ENCODE peak calls at places on chromosome 9, in eight cellular contexts. P is psoas muscle; T is lung; B is prostate gland; M is thyroid gland; C is CD8-positive, alpha-beta memory T cell; I is breast epithelium; U is fibroblast of lung. X is an unnamed sample.

GRCh38 chr9:109865521-109865920 is 85.5 kb downstream of the PALM2AKAP2 start:
- DNase-seq in B (no peak), M (no peak), P (no peak), T (no peak), I (no peak), C (no peak), U (no peak), X (no peak)

GRCh38 chr9:130782883-130783537 is 52.0 kb upstream of the ABL1 start:
- DNase-seq in I (no peak), T (no peak), C (no peak), M (no peak), B (no peak), P (no peak), U (no peak), X (no peak)

GRCh38 chr9:18874069-18874468 is 158.9 kb downstream of the SAXO1 start:
- DNase-seq in I (no peak), B (no peak), M (no peak), C (no peak), U (no peak), P (no peak), T (no peak), X (no peak)

GRCh38 chr9:6590772-6591384 is 54.7 kb downstream of the GLDC start:
- DNase-seq in I (no peak), B (no peak), M (no peak), C (no peak), P (no peak), T (no peak), U (no peak), X (no peak)

GRCh38 chr9:37379835-37380234 is 42.7 kb upstream of the GRHPR start:
- DNase-seq in T (no peak), I (no peak), C (no peak), B (no peak), U (no peak), P (no peak), M (no peak), X (no peak)

GRCh38 chr9:83233647-83234046 is 170.7 kb upstream of the RASEF start:
- DNase-seq in B (no peak), P (no peak), U (no peak), M (no peak), C (no peak), T (no peak), I (no peak), X (no peak)

GRCh38 chr9:88996046-88997005 is 5.1 kb downstream of the S1PR3 start:
- DNase-seq in C (no peak), U (no peak), I (no peak), P (no peak), T (peak; percentile 24), M (no peak), B (no peak), X (no peak)

GRCh38 chr9:95505676-95506437 is 10.9 kb downstream of the PTCH1 start:
- DNase-seq in B (peak; percentile 56), M (peak; percentile 73), T (no peak), U (peak; percentile 58), I (no peak), P (peak; percentile 67), C (peak; percentile 24), X (no peak)

GRCh38 chr9:99720455-99721050 is 101.1 kb upstream of the NR4A3 start:
- DNase-seq in C (peak; percentile 30), T (no peak), P (no peak), U (peak; percentile 13), B (no peak), M (peak; percentile 12), I (no peak), X (no peak)

GRCh38 chr9:131423171-131423581 is 29.3 kb downstream of the PRRC2B start:
- DNase-seq in C (no peak), T (peak; percentile 43), M (peak; percentile 96), U (peak; percentile 96), P (peak; percentile 72), B (peak; percentile 62), I (peak; percentile 60), X (peak; percentile 55)

GRCh38 chr9:33731625-33732024 is 63.7 kb upstream of the PRSS3 start:
- DNase-seq in I (no peak), T (no peak), M (no peak), C (no peak), B (no peak), P (no peak), U (no peak), X (no peak)
- H3K27ac ChIP-seq in I (no peak overlapping the region), T (no peak overlapping the region), M (no peak overlapping the region), C (no peak overlapping the region), B (no peak overlapping the region), P (no peak overlapping the region), U (no peak overlapping the region), X (no peak overlapping the region)

GRCh38 chr9:133375724-133376654 is at the start of the genes STKLD1 and SURF4:
- DNase-seq in B (peak; percentile 95), I (peak; percentile 94), U (peak; percentile 96), C (peak; percentile 93), M (peak; percentile 96), P (peak; percentile 98), T (peak; percentile 95), X (peak; percentile 96)

GRCh38 chr9:133377721-133378216 is 1.6 kb downstream of the STKLD1 start:
- DNase-seq in P (no peak), B (no peak), U (no peak), C (no peak), T (no peak), M (no peak), I (no peak), X (no peak)

GRCh38 chr9:133374612-133375115 is 1.2 kb downstream of the SURF4 start:
- DNase-seq in C (no peak), P (no peak), B (no peak), T (no peak), U (peak; percentile 81), I (no peak), M (no peak), X (no peak)

GRCh38 chr9:133372144-133372543 is 3.7 kb downstream of the SURF4 start:
- DNase-seq in M (no peak), C (no peak), U (no peak), I (no peak), T (no peak), P (peak; percentile 81), B (no peak), X (no peak)

GRCh38 chr9:133375116-133375723 is 640 bp downstream of the SURF4 start:
- DNase-seq in M (peak; percentile 22), U (peak; percentile 39), C (no peak), B (peak; percentile 30), T (peak; percentile 39), I (no peak), P (peak; percentile 57), X (no peak)
- H3K27ac ChIP-seq in M (peak overlapping the region; percentile 93), U (peak overlapping the region; percentile 98), C (peak overlapping the region; percentile 87), B (peak overlapping the region; percentile 90), T (peak overlapping the region; percentile 96), I (peak overlapping the region; percentile 97), P (peak overlapping the region; percentile 97), X (peak overlapping the region; percentile 76)

GRCh38 chr9:27539479-27540441 is 10.1 kb upstream of the MOB3B start:
- DNase-seq in U (peak; percentile 54), P (peak; percentile 71), I (no peak), T (no peak), B (peak; percentile 44), C (no peak), M (peak; percentile 54), X (no peak)

GRCh38 chr9:27540537-27540936 is 10.9 kb upstream of the MOB3B start:
- DNase-seq in B (no peak), T (no peak), M (no peak), U (peak; percentile 29), P (no peak), C (no peak), I (no peak), X (no peak)

GRCh38 chr9:27536168-27536567 is 6.6 kb upstream of the MOB3B start:
- DNase-seq in U (no peak), P (no peak), B (no peak), T (no peak), M (no peak), I (no peak), C (no peak), X (no peak)

GRCh38 chr9:27537027-27537435 is 7.4 kb upstream of the MOB3B start:
- DNase-seq in M (peak; percentile 27), C (no peak), P (peak; percentile 64), I (no peak), U (no peak), B (no peak), T (no peak), X (no peak)

DNA sequence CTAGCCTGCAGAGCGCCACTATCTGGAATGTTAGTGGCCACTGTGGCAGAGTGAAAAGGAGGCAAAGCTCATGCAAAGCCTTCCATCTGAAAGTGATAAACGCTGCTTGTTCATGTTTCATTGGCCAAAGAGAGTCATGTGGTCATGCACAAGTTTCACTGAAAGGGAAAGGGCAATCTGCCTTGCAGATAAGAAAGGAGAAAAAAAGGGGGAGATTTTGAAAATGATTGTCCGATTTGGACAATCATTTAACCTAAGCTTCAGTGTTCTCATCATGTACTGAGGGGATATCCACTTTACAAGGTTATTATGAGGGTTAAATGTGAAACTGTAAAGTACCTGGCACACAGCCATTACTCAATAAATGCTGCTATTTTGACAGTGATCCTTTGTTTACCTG is 9.1 kb upstream of the MOB3B start:
- DNase-seq in U (no peak), M (no peak), T (no peak), B (no peak), C (no peak), I (no peak), P (no peak), X (no peak)
- H3K27ac ChIP-seq in U (no peak overlapping the region), M (peak overlapping the region; percentile 85), T (no peak overlapping the region), B (peak overlapping the region; percentile 77), C (no peak overlapping the region), I (peak overlapping the region; percentile 94), P (peak overlapping the region; percentile 92), X (no peak overlapping the region)

GRCh38 chr9:114003756-114004155 is 74.3 kb downstream of the AMBP start:
- DNase-seq in I (peak; percentile 28), U (peak; percentile 63), C (no peak), B (no peak), M (no peak), T (no peak), P (no peak), X (no peak)

GRCh38 chr9:114002986-114003740 is 74.9 kb downstream of the AMBP start:
- DNase-seq in P (no peak), I (peak; percentile 5), U (peak; percentile 38), T (peak; percentile 10), C (no peak), M (no peak), B (no peak), X (no peak)

GRCh38 chr9:114002271-114002985 is 75.7 kb downstream of the AMBP start:
- DNase-seq in U (no peak), I (peak; percentile 25), P (no peak), C (no peak), M (no peak), T (peak; percentile 21), B (no peak), X (no peak)

GRCh38 chr9:114005371-114006154 is 72.5 kb downstream of the AMBP start:
- DNase-seq in C (no peak), M (no peak), T (peak; percentile 25), B (no peak), U (no peak), P (no peak), I (peak; percentile 12), X (no peak)

GRCh38 chr9:114004221-114004716 is 73.8 kb downstream of the AMBP start:
- DNase-seq in P (peak; percentile 68), M (no peak), I (peak; percentile 45), B (no peak), U (peak; percentile 65), T (peak; percentile 27), C (no peak), X (no peak)
- H3K27ac ChIP-seq in P (peak overlapping the region; percentile 41), M (no peak overlapping the region), I (no peak overlapping the region), B (no peak overlapping the region), U (no peak overlapping the region), T (peak overlapping the region; percentile 49), C (no peak overlapping the region), X (peak overlapping the region; percentile 66)

X was measured in substantia nigra.